ENCODE peak calls at places on chromosomes 12 and 14, in four cellular contexts. C, Q, W and X are unnamed samples.

GRCh38 chr14:59274991-59275391 is 86.5 kb downstream of the DAAM1 start:
- DNase-seq in C (no peak), Q (no peak), W (no peak), X (no peak)

GRCh38 chr14:104689620-104690265 is 325 bp downstream of the INF2 start:
- DNase-seq in Q (no peak), W (no peak), C (no peak), X (no peak)

GRCh38 chr12:54948171-54948570 is 36.4 kb downstream of the TESPA1 start:
- DNase-seq in Q (no peak), C (no peak), W (no peak), X (no peak)

GRCh38 chr12:125403843-125404242 is 338.6 kb downstream of the AACS start:
- DNase-seq in C (no peak), W (no peak), Q (no peak), X (no peak)

GRCh38 chr12:104565606-104566243 is 109.0 kb downstream of the CHST11 start:
- DNase-seq in C (no peak), W (no peak), Q (no peak), X (no peak)

GRCh38 chr14:36511981-36512584 is 7.9 kb downstream of the NKX2-1 start:
- DNase-seq in Q (no peak), C (no peak), W (no peak), X (no peak)

GRCh38 chr12:54459355-54459754 is 14.0 kb downstream of the GTSF1 start:
- DNase-seq in W (no peak), Q (no peak), C (no peak), X (no peak)

GRCh38 chr12:21788089-21788983 is 13.8 kb upstream of the KCNJ8 start:
- DNase-seq in W (no peak), C (no peak), Q (no peak), X (no peak)

GRCh38 chr12:18805516-18806248 is 67.8 kb downstream of the CAPZA3 start:
- DNase-seq in W (no peak), C (no peak), Q (no peak), X (no peak)

GRCh38 chr12:120167529-120168095 is 26.9 kb downstream of the GCN1 start:
- DNase-seq in Q (no peak), C (no peak), W (no peak), X (no peak)

GRCh38 chr14:100448376-100448775 is 125.2 kb downstream of the SLC25A47 start:
- DNase-seq in C (no peak), W (no peak), Q (no peak), X (no peak)

GRCh38 chr12:131054345-131055092 is 100.8 kb downstream of the ADGRD1 start:
- DNase-seq in C (no peak), W (no peak), Q (no peak), X (no peak)

GRCh38 chr14:49677643-49678042 is 10.4 kb downstream of the POLE2 start:
- DNase-seq in Q (no peak), W (no peak), C (no peak), X (no peak)

GRCh38 chr14:101508196-101508947 is 52.9 kb upstream of the DIO3 start:
- DNase-seq in W (no peak), C (no peak), Q (no peak), X (no peak)

GRCh38 chr12:22256076-22256475 is 78.4 kb downstream of the ST8SIA1 start:
- DNase-seq in C (no peak), Q (no peak), W (no peak), X (no peak)

GRCh38 chr14:32509632-32510187 is 180.6 kb downstream of the AKAP6 start:
- DNase-seq in W (no peak), C (no peak), Q (no peak), X (peak; percentile 50)
- TF ChIP-seq TCF7L2 in W (no peak), C (no peak), Q (no peak), X (no peak)

DNA sequence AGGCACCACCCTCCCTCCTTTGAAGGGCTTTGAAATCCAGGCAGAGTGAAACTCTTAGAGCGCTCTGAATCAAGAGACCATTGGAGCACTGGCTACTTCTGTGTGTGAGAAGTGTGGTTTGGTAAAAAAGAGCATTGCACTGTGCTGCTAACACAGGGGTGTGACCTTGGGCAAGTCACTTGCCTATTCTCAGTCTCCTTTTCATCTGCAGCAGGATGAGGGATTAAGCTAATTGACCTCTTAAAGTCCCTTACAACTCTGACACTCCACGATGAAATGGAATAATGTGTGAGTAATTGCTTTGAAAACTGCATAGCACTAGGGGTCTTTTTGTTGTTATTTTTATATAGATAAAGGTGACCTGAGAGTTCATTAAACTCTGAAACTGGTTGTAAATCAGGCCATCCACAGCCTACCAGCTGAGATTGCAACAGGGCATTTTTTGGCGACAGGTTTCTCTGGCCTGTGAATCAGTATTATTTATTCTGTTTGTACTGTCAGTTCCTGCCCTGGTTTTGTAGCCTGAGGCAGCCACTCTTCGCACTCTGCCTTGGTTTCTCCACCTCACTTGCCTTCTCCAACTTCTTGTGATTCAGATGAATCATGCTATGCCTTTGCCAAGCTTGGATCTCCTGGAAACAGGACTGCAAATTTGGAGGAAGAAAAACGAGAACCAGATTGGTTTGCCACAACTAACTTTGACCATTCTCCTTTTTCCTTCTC is 159.9 kb upstream of the PARP11 start:
- DNase-seq in Q (no peak), C (no peak), W (no peak), X (no peak)
- TF ChIP-seq TCF7L2 in Q (no peak), C (no peak), W (no peak), X (no peak)

GRCh38 chr14:97458302-97459137 is 661.3 kb downstream of the VRK1 start:
- DNase-seq in C (no peak), W (no peak), Q (no peak), X (no peak)

GRCh38 chr14:97456958-97457357 is 659.8 kb downstream of the VRK1 start:
- DNase-seq in W (no peak), C (no peak), Q (no peak), X (no peak)

GRCh38 chr14:97456497-97456896 is 659.3 kb downstream of the VRK1 start:
- DNase-seq in W (no peak), Q (no peak), C (no peak), X (no peak)

GRCh38 chr14:97462081-97462480 is 664.9 kb downstream of the VRK1 start:
- DNase-seq in Q (no peak), C (no peak), W (no peak), X (no peak)

DNA sequence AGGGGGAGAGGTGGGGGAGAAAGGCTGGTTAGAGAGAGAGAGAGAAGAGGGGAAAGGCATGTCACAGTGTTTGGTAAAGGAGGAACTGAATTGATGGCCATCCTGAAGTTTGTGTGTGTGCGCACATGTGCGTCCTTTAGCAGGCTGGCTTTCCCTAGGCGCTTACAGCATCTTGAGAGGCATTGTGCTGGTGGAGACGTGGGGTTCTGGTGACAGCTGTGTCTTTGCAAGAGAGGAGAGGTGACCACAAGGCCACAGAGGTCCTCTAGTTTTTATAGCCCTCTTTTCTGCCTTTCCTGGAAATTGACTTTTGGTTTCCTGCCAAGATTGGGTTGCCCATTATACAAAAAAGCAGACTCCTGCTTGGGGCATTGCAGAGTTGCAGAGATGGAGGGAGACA is 662.0 kb downstream of the VRK1 start:
- DNase-seq in C (no peak), W (no peak), Q (no peak), X (no peak)
- TF ChIP-seq TCF7L2 in C (no peak), W (no peak), Q (no peak), X (no peak)

GRCh38 chr12:11707535-11707934 is 58.1 kb downstream of the ETV6 start:
- DNase-seq in C (no peak), W (no peak), Q (no peak), X (no peak)

GRCh38 chr12:11711675-11712327 is 62.3 kb downstream of the ETV6 start:
- DNase-seq in W (no peak), Q (no peak), C (no peak), X (peak; percentile 72)

GRCh38 chr12:11710431-11710830 is 61.0 kb downstream of the ETV6 start:
- DNase-seq in Q (no peak), W (no peak), C (no peak), X (no peak)

GRCh38 chr12:11710906-11711305 is 61.4 kb downstream of the ETV6 start:
- DNase-seq in Q (no peak), W (no peak), C (no peak), X (peak; percentile 49)

DNA sequence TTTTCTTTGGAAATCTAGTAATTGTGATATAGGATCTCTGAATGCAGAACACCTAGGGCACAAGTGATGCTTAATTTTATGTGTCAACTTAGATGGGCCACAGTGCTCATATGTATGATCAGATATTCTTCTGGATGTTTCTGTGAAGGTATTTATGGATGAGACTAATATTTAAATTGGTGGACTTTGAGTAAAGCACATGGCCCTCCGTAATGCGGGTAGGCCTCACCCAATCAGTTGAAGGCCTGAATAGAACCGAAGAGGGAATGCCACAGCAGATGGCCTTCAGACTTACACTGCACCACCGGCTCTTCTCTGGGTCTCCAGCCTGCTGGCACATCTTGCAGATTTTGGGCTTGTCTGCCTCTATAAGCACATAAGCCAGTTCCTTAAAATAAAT is 60.0 kb downstream of the ETV6 start:
- DNase-seq in Q (no peak), W (no peak), C (no peak), X (no peak)
- TF ChIP-seq TCF7L2 in Q (no peak), W (no peak), C (no peak), X (no peak)

DNA sequence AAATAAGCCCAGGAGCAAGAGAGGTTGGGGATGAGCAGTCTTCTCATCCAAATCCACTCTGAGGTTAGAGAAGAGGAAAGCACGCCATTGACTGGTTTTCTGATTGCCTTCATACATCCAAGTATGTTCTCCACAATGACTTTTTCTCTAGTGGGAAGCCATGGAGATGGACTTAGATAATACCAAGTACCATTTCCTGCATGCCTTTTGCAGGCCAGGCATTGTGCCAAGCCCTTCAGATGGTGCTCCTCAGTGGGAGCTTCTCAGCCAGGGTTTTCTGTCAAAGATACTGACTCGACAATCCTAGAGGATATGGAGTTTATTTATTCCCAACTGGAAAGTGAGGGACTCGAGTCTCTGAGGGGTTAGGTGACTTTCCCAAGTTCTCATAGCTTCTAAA is 218.0 kb downstream of the ZFP36L1 start:
- DNase-seq in W (no peak), Q (no peak), C (no peak), X (no peak)
- TF ChIP-seq TCF7L2 in W (no peak), Q (no peak), C (no peak), X (no peak)

GRCh38 chr12:10358131-10358530 is 31.7 kb downstream of the KLRK1 start:
- DNase-seq in C (no peak), Q (no peak), W (no peak), X (no peak)

GRCh38 chr12:10358969-10359368 is 30.9 kb downstream of the KLRK1 start:
- DNase-seq in C (no peak), Q (no peak), W (no peak), X (no peak)

GRCh38 chr12:10354071-10354470 is 35.8 kb downstream of the KLRK1 start:
- DNase-seq in Q (no peak), W (no peak), C (no peak), X (no peak)

GRCh38 chr12:10354502-10354901 is 35.3 kb downstream of the KLRK1 start:
- DNase-seq in Q (no peak), C (no peak), W (no peak), X (peak; percentile 19)
- TF ChIP-seq TCF7L2 in Q (no peak), C (no peak), W (no peak), X (no peak)

GRCh38 chr12:127559349-127560040 is 707.5 kb upstream of the TMEM132C start:
- DNase-seq in Q (no peak), W (peak; percentile 11), C (no peak), X (no peak)
- TF ChIP-seq TCF7L2 in Q (no peak), W (no peak), C (no peak), X (no peak)